ENCODE peak calls at places on chromosomes 11 and 22, in ten cellular contexts. N is GM12865, D is osteocyte, V is RCC 7860, H is neural progenitor cell, O is cardiac muscle cell, C is foreskin melanocyte, T is EL, E is heart right ventricle, M is BE2C. P is an unnamed sample.

GRCh38 chr22:24437820-24438328 is 10.5 kb downstream of the ADORA2A start:
- DNase-seq in N (peak; percentile 70), D (no peak), V (no peak), H (no peak), O (no peak), C (no peak), T (peak; percentile 73), E (no peak), M (peak; percentile 74), P (no peak)

GRCh38 chr11:69640995-69641581 is at the start of gene CCND1:
- DNase-seq in N (peak; percentile 54), D (peak; percentile 92), V (peak; percentile 92), H (peak; percentile 96), O (peak; percentile 91), C (peak; percentile 87), T (peak; percentile 89), E (peak; percentile 85), M (peak; percentile 90), P (peak; percentile 91)

GRCh38 chr11:9405721-9406120 is 21.3 kb downstream of the IPO7 start:
- DNase-seq in N (no peak), D (no peak), V (no peak), H (no peak), O (no peak), C (no peak), T (no peak), E (no peak), M (no peak), P (no peak)

GRCh38 chr22:41557401-41558240 is 3.2 kb upstream of the CSDC2 start:
- DNase-seq in N (no peak), D (peak; percentile 87), V (no peak), H (no peak), O (peak; percentile 97), C (peak; percentile 79), T (peak; percentile 80), E (peak; percentile 70), M (no peak), P (peak; percentile 94)

GRCh38 chr11:92848578-92848977 is 120.9 kb upstream of the MTNR1B start:
- DNase-seq in N (no peak), D (no peak), V (no peak), H (no peak), O (no peak), C (no peak), T (no peak), E (no peak), M (no peak), P (no peak)

GRCh38 chr11:113161671-113162589 is 152.5 kb upstream of the TTC12 start:
- DNase-seq in N (no peak), D (no peak), V (no peak), H (no peak), O (no peak), C (peak; percentile 20), T (no peak), E (no peak), M (no peak), P (peak; percentile 53)

GRCh38 chr11:78449866-78450265 is 32.2 kb upstream of the GAB2 start:
- DNase-seq in N (no peak), D (no peak), V (no peak), H (no peak), O (no peak), C (no peak), T (peak; percentile 74), E (no peak), M (no peak), P (no peak)

GRCh38 chr11:131637469-131638175 is 267.2 kb downstream of the NTM start:
- DNase-seq in N (no peak), D (no peak), V (peak; percentile 79), H (no peak), O (no peak), C (peak; percentile 58), T (no peak), E (no peak), M (no peak), P (no peak)

GRCh38 chr22:27625769-27626674 is 175.5 kb downstream of the MN1 start:
- DNase-seq in N (no peak), D (no peak), V (peak; percentile 36), H (no peak), O (no peak), C (no peak), T (no peak), E (no peak), M (no peak), P (no peak)

GRCh38 chr11:88553204-88553603 is 215.7 kb upstream of the CTSC start:
- DNase-seq in N (no peak), D (no peak), V (no peak), H (no peak), O (no peak), C (no peak), T (no peak), E (no peak), M (no peak), P (no peak)

GRCh38 chr11:88281317-88281712 is 56.2 kb downstream of the CTSC start:
- DNase-seq in N (no peak), D (no peak), V (no peak), H (peak; percentile 21), O (peak; percentile 26), C (peak; percentile 51), T (no peak), E (no peak), M (no peak), P (no peak)

GRCh38 chr11:79926707-79927106 is 485.9 kb upstream of the TENM4 start:
- DNase-seq in N (no peak), D (no peak), V (no peak), H (no peak), O (no peak), C (no peak), T (no peak), E (no peak), M (no peak), P (no peak)

GRCh38 chr11:63534895-63535461 is 1.6 kb upstream of the PLAAT4 start:
- DNase-seq in N (peak; percentile 79), D (no peak), V (no peak), H (no peak), O (no peak), C (no peak), T (no peak), E (no peak), M (no peak), P (no peak)

GRCh38 chr11:45470151-45471001 is 184.2 kb upstream of the SYT13 start:
- DNase-seq in N (no peak), D (no peak), V (no peak), H (no peak), O (peak; percentile 94), C (no peak), T (peak; percentile 43), E (peak; percentile 10), M (peak; percentile 41), P (peak; percentile 68)

GRCh38 chr11:71530602-71531001 is 3.5 kb downstream of the KRTAP5-7 start:
- DNase-seq in N (peak; percentile 64), D (peak; percentile 53), V (no peak), H (no peak), O (no peak), C (no peak), T (no peak), E (no peak), M (no peak), P (no peak)

GRCh38 chr11:95650271-95650670 is 139.3 kb downstream of the FAM76B start:
- DNase-seq in N (no peak), D (no peak), V (no peak), H (peak; percentile 21), O (no peak), C (no peak), T (no peak), E (no peak), M (no peak), P (no peak)

GRCh38 chr11:72519220-72519881 is 85.0 kb upstream of the CLPB start:
- DNase-seq in N (no peak), D (no peak), V (no peak), H (no peak), O (no peak), C (no peak), T (peak; percentile 30), E (no peak), M (peak; percentile 36), P (no peak)

GRCh38 chr11:61298663-61299244 is 3.6 kb upstream of the VWCE start:
- DNase-seq in N (no peak), D (no peak), V (no peak), H (no peak), O (peak; percentile 8), C (peak; percentile 53), T (no peak), E (no peak), M (no peak), P (no peak)

GRCh38 chr11:123145220-123145619 is 49.8 kb downstream of the CLMP start:
- DNase-seq in N (no peak), D (no peak), V (peak; percentile 93), H (no peak), O (peak; percentile 91), C (no peak), T (peak; percentile 92), E (no peak), M (peak; percentile 57), P (peak; percentile 43)

GRCh38 chr11:116224154-116224888 is 548.5 kb downstream of the BUD13 start:
- DNase-seq in N (peak; percentile 60), D (no peak), V (no peak), H (peak; percentile 63), O (peak; percentile 48), C (peak; percentile 8), T (peak; percentile 17), E (peak; percentile 46), M (peak; percentile 75), P (peak; percentile 43)

GRCh38 chr11:16299390-16299789 is 57.0 kb downstream of the SOX6 start:
- DNase-seq in N (no peak), D (no peak), V (no peak), H (no peak), O (no peak), C (no peak), T (no peak), E (no peak), M (no peak), P (no peak)

GRCh38 chr11:110907629-110908028 is 195.4 kb upstream of the ARHGAP20 start:
- DNase-seq in N (peak; percentile 23), D (no peak), V (peak; percentile 77), H (no peak), O (peak; percentile 93), C (no peak), T (peak; percentile 72), E (no peak), M (no peak), P (no peak)

GRCh38 chr11:13189561-13190435 is 87.8 kb upstream of the BMAL1 start:
- DNase-seq in N (no peak), D (no peak), V (no peak), H (no peak), O (peak; percentile 36), C (no peak), T (no peak), E (no peak), M (no peak), P (no peak)

GRCh38 chr22:50027639-50028537 is 15.3 kb upstream of the IL17REL start:
- DNase-seq in N (no peak), D (peak; percentile 89), V (peak; percentile 29), H (no peak), O (no peak), C (peak; percentile 85), T (no peak), E (no peak), M (peak; percentile 67), P (no peak)

GRCh38 chr11:25938952-25939351 is 393.0 kb upstream of the ANO3 start:
- DNase-seq in N (no peak), D (no peak), V (no peak), H (peak; percentile 66), O (no peak), C (no peak), T (no peak), E (no peak), M (no peak), P (no peak)

GRCh38 chr22:20241579-20242392 is 26.3 kb downstream of the RTN4R start:
- DNase-seq in N (no peak), D (no peak), V (no peak), H (no peak), O (no peak), C (no peak), T (no peak), E (no peak), M (no peak), P (no peak)

GRCh38 chr22:44924098-44924497 is 85.7 kb downstream of the PHF21B start:
- DNase-seq in N (no peak), D (no peak), V (no peak), H (no peak), O (no peak), C (no peak), T (no peak), E (no peak), M (no peak), P (no peak)

GRCh38 chr11:56693428-56693827 is 5.5 kb upstream of the OR9G1 start:
- DNase-seq in N (no peak), D (no peak), V (no peak), H (no peak), O (no peak), C (no peak), T (no peak), E (no peak), M (no peak), P (no peak)

P was measured in right cardiac atrium.